ENCODE peak calls at places on chromosome 18, in eight cellular contexts. Q is uterus, N is A549, G is spleen, Z is sigmoid colon, D is esophagus squamous epithelium, O is GM12878, S is HCT116. A is an unnamed sample.
A peak's percentile ranks its signal among the peaks of the same experiment; 100 is the strongest.

GRCh38 chr18:67938691-67939090 is 422.2 kb upstream of the DSEL start:
- DNase-seq in Z (no peak), D (no peak), G (no peak), Q (no peak), O (no peak), S (no peak), N (no peak), A (no peak)

GRCh38 chr18:12251311-12251710 is 2.9 kb upstream of the CIDEA start:
- DNase-seq in D (no peak), N (no peak), Z (no peak), G (peak; percentile 54), O (no peak), S (no peak), Q (no peak), A (no peak)

GRCh38 chr18:54878662-54879058 is 50.4 kb downstream of the RAB27B start:
- DNase-seq in S (no peak), Q (no peak), O (no peak), G (no peak), D (no peak), N (no peak), Z (no peak), A (no peak)

GRCh38 chr18:70142021-70142420 is 63.5 kb downstream of the RTTN start:
- DNase-seq in O (no peak), G (no peak), Z (no peak), D (no peak), S (no peak), Q (no peak), N (no peak), A (no peak)

GRCh38 chr18:14179306-14179705 is 47.1 kb upstream of the ZNF519 start:
- DNase-seq in S (no peak), N (peak; percentile 5), D (no peak), O (no peak), Q (no peak), G (peak; percentile 77), Z (no peak), A (no peak)

GRCh38 chr18:3652380-3653262 is 202.6 kb downstream of the TGIF1 start:
- DNase-seq in Z (no peak), Q (peak; percentile 36), S (peak; percentile 98), N (peak; percentile 99), G (no peak), O (no peak), D (no peak), A (no peak)

GRCh38 chr18:9673296-9674251 is 34.5 kb upstream of the RAB31 start:
- DNase-seq in D (no peak), S (peak; percentile 90), G (no peak), O (peak; percentile 99), N (peak; percentile 97), Z (no peak), Q (no peak), A (peak; percentile 19)

GRCh38 chr18:58045265-58046086 is 1.4 kb downstream of the NEDD4L start:
- DNase-seq in O (no peak), S (peak; percentile 48), Q (peak; percentile 20), N (peak; percentile 38), Z (no peak), D (no peak), G (peak; percentile 82), A (no peak)

GRCh38 chr18:71011389-71011788 is 722.5 kb downstream of the SOCS6 start:
- DNase-seq in N (no peak), O (peak; percentile 33), S (no peak), D (no peak), Z (no peak), G (no peak), Q (no peak), A (no peak)

GRCh38 chr18:36711813-36712444 is 116.9 kb downstream of the TPGS2 start:
- DNase-seq in N (peak; percentile 41), D (no peak), Q (peak; percentile 46), G (no peak), O (no peak), Z (no peak), S (peak; percentile 35), A (no peak)

GRCh38 chr18:35141567-35142269 is 99.1 kb upstream of the ZNF397 start:
- DNase-seq in G (no peak), Q (no peak), D (no peak), N (no peak), O (no peak), Z (no peak), S (no peak), A (no peak)

GRCh38 chr18:73551211-73551610 is 596.4 kb downstream of the FBXO15 start:
- DNase-seq in S (no peak), Z (no peak), Q (no peak), N (no peak), G (no peak), O (no peak), D (no peak), A (no peak)

GRCh38 chr18:45748531-45748930 is 24.6 kb downstream of the SLC14A1 start:
- DNase-seq in Q (no peak), O (no peak), N (no peak), S (no peak), D (no peak), Z (no peak), G (no peak), A (no peak)

GRCh38 chr18:67517224-67517765 is 775 bp upstream of the DSEL start:
- DNase-seq in G (no peak), Q (peak; percentile 20), O (no peak), N (no peak), Z (peak; percentile 80), D (no peak), S (no peak), A (peak; percentile 73)

GRCh38 chr18:8525692-8526091 is 83.5 kb upstream of the RAB12 start:
- DNase-seq in S (no peak), D (no peak), O (no peak), G (no peak), Q (no peak), Z (peak; percentile 50), N (no peak), A (no peak)

GRCh38 chr18:63936932-63937393 is 12.1 kb upstream of the HMSD start:
- DNase-seq in Z (no peak), S (no peak), Q (no peak), N (no peak), O (no peak), G (no peak), D (no peak), A (no peak)
- H3K4me3 ChIP-seq in Z (peak overlapping the region; percentile 53), S (no peak overlapping the region), Q (peak overlapping the region; percentile 32), N (peak overlapping the region; percentile 58), O (peak overlapping the region; percentile 73), G (peak overlapping the region; percentile 56), D (peak overlapping the region; percentile 74), A (peak overlapping the region; percentile 51)

DNA sequence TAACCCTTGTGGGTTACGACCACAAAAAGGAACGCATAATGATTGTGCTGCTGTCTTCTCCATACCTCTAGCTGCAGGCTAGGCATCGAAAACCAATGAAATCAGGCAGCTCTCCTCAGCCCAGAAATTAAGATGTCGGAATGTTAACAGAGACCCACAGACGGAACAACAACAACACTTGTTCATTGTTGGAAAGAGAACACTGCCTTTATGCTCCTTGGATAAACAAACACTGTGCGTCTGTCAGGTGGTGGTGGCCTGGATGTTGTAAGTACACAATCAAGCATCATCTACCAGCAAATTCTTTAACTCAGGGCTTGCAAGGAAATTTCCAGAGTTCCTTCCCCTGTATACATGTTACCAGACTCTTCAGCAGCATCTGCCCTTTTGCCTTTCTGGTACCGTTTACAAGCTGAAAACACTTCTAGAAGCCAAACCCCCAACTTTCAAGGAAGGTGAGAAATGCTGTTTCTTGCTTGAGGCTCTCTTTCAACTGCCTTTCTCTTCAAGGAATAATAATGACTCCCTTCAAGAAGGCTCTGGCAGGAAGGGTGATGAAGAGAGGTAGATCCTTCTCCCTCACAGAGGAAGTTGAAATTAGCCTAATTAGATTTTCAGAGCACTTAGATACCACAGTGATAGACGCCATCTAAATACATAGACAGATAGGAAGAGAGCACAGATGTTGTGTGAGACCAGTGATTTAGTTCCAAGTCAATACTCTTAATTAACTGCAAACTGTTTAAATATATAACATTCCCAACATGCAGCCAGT is 332.7 kb downstream of the ZNF521 start:
- DNase-seq in D (no peak), O (no peak), G (no peak), N (no peak), Q (no peak), S (no peak), Z (no peak), A (no peak)
- H3K27ac ChIP-seq in D (no peak overlapping the region), O (no peak overlapping the region), G (no peak overlapping the region), N (no peak overlapping the region), Q (no peak overlapping the region), S (no peak overlapping the region), Z (no peak overlapping the region), A (no peak overlapping the region)

DNA sequence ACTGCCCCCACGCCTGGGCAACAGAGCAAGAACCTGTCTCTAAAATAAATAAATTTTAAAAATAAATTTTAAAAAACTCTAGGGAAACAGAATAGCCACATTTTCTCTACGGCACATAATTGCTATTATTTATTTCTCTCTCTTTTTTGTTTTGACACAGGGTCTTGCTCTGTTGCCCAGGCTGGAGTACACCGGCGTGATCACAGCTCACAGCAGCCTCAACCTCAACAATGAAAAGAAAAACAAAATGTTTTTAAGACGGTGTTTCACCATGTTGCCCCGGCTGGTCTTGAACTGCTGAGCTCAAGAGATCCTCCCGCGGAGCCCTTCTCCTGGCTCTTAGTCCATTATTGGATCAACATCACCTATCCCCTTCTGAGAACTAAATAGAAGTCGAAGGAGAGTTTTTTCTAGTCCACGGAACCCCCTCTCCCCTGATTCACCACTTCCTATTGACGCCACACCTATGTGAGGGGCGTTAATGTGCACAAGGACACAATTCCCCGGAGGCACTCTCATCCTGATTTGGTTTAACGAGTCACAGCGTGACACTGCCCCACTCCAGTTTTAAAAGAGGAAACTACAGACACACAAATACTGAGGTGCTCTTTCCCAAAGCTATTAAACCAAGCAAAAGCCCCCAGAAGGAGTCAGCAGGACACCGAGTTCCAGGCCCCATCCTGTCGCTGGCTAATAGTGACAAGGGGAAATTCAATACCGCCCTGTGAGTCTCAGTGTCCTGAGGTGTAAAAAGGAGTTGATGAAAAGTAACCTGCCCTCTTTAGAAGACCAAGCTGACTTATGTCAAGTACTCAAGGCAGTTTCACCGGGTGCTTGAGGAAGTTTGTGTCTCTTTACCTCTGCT is 1.1 kb downstream of the NPC1 start:
- DNase-seq in D (no peak), S (no peak), N (peak; percentile 38), O (peak; percentile 28), Z (no peak), G (no peak), Q (peak; percentile 25), A (no peak)
- TF ChIP-seq POLR2A in D (no peak), S (no peak), N (no peak), O (no peak), Z (no peak), G (no peak), Q (no peak), A (no peak)

DNA sequence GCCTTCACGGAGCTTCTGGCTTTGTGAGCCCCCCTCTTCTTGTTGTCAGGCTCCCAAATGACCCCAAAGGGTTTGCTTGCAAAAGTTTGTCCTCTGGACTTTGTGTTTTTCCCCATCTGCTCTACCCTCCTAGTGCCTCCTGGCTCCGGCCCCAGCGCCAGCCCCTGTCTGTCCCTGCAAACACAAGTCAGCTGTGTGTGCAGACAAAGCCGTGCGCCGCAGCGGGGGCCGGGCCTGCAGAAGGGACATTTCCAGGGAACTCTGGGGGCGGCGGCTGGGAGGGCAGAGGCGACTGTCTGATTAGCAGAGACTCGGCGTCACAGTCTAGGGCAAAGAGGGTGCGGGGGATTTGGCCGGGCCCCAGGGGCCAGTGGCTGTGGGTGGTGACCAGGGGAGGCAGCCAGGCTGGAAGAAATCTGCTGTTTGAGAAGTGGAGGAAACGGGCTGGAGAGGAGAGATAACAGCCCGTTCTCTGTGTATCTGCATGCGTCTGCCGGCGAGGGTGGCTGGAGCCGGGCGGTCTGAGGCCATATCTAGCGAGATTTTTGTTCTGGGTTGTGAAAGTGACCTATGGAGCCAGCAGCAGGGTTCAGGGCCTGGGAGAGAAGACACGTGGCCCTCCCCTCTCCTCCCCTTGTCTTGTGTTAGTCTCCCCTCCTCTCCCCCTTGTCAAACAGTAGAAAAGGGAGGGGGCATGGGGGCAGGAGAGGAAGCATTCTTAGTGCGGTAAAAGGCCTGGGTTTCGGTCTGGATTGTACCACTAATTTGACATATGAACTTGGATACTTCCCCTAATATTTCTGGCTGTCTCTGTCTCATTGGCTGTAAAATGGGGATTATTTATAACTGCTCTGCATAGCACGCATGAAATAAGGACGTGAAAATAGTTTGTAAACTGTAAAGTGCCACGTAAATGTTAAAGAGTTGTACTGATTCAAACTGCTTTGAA is 169.4 kb downstream of the SMAD7 start:
- DNase-seq in Q (peak; percentile 68), S (no peak), Z (peak; percentile 88), G (peak; percentile 90), N (no peak), O (no peak), D (no peak), A (peak; percentile 40)
- H3K4me3 ChIP-seq in Q (no peak overlapping the region), S (no peak overlapping the region), Z (peak overlapping the region; percentile 20), G (no peak overlapping the region), N (no peak overlapping the region), O (no peak overlapping the region), D (peak overlapping the region; percentile 42), A (no peak overlapping the region)

A was measured in tibial nerve.